ENCODE peak calls at places on chromosomes 1 and 21, in six cellular contexts. X, L, E, Z, T and S are unnamed samples.

GRCh38 chr1:40847023-40847740 is 15.0 kb downstream of the CITED4 start:
- DNase-seq in X (no peak), L (no peak), E (no peak), Z (no peak), T (no peak), S (no peak)

GRCh38 chr1:20486457-20487235 is 636 bp upstream of the CAMK2N1 start:
- DNase-seq in X (peak), L (no peak), E (no peak), Z (peak), T (no peak), S (peak)

GRCh38 chr21:29297483-29298347 is 1.0 kb upstream of the BACH1 start:
- DNase-seq in X (no peak), L (no peak), E (no peak), Z (no peak), T (no peak), S (no peak)

GRCh38 chr1:183416850-183417690 is 1.1 kb downstream of the NMNAT2 start:
- DNase-seq in X (peak), L (peak), E (no peak), Z (peak), T (no peak), S (peak)

GRCh38 chr1:156499703-156500577 is 635 bp downstream of the MEF2D start:
- DNase-seq in X (peak), L (peak), E (no peak), Z (peak), T (no peak), S (no peak)

GRCh38 chr1:228215663-228216116 is 7.8 kb downstream of the OBSCN start:
- DNase-seq in X (peak), L (no peak), E (no peak), Z (no peak), T (no peak), S (no peak)

GRCh38 chr1:176820292-176821056 is 344.0 kb downstream of the ASTN1 start:
- DNase-seq in X (no peak), L (no peak), E (no peak), Z (no peak), T (no peak), S (peak)

GRCh38 chr1:6317101-6317760 is 56.3 kb upstream of the GPR153 start:
- DNase-seq in X (no peak), L (no peak), E (no peak), Z (no peak), T (no peak), S (no peak)

GRCh38 chr1:14520514-14521163 is 77.8 kb upstream of the KAZN start:
- DNase-seq in X (no peak), L (no peak), E (no peak), Z (no peak), T (no peak), S (no peak)

GRCh38 chr21:17371470-17371869 is 141.4 kb upstream of the CXADR start:
- DNase-seq in X (no peak), L (no peak), E (no peak), Z (no peak), T (no peak), S (peak)

GRCh38 chr1:205325334-205325884 is 3.9 kb upstream of the NUAK2 start:
- DNase-seq in X (peak), L (peak), E (no peak), Z (no peak), T (peak), S (peak)

GRCh38 chr1:234503193-234504050 is 24.4 kb upstream of the TARBP1 start:
- DNase-seq in X (no peak), L (no peak), E (no peak), Z (no peak), T (no peak), S (no peak)

GRCh38 chr1:38833146-38833545 is 26.4 kb downstream of the RRAGC start:
- DNase-seq in X (no peak), L (no peak), E (no peak), Z (no peak), T (no peak), S (no peak)